ENCODE peak calls at places on chromosome 15, in four cellular contexts. One of them, this sample, is unnamed.

GRCh38 chr15:28079313-28079969 is 19.7 kb downstream of the OCA2 start:
- DNase-seq in CD4-positive, alpha-beta memory T cell: no peak
- DNase-seq in GM04503: no peak
- DNase-seq in skeletal muscle cell: no peak
- DNase-seq in this sample: no peak

GRCh38 chr15:67992834-67993233 is 61.3 kb upstream of the PIAS1 start:
- DNase-seq in GM04503: no peak
- DNase-seq in CD4-positive, alpha-beta memory T cell: no peak
- DNase-seq in skeletal muscle cell: no peak
- DNase-seq in this sample: no peak

GRCh38 chr15:46331546-46331945 is 696.7 kb downstream of the SQOR start:
- DNase-seq in CD4-positive, alpha-beta memory T cell: no peak
- DNase-seq in skeletal muscle cell: no peak
- DNase-seq in GM04503: no peak
- DNase-seq in this sample: no peak

GRCh38 chr15:95994418-95994817 is 336.1 kb upstream of the NR2F2 start:
- DNase-seq in GM04503: no peak
- DNase-seq in CD4-positive, alpha-beta memory T cell: no peak
- DNase-seq in skeletal muscle cell: peak
- DNase-seq in this sample: no peak

GRCh38 chr15:71730277-71731144 is 79.8 kb upstream of the NR2E3 start:
- DNase-seq in GM04503: no peak
- DNase-seq in skeletal muscle cell: no peak
- DNase-seq in CD4-positive, alpha-beta memory T cell: no peak
- DNase-seq in this sample: peak

GRCh38 chr15:35271371-35272043 is 186.4 kb upstream of the NANOGP8 start:
- DNase-seq in CD4-positive, alpha-beta memory T cell: no peak
- DNase-seq in GM04503: no peak
- DNase-seq in skeletal muscle cell: no peak
- DNase-seq in this sample: no peak

GRCh38 chr15:100147828-100148227 is 193.9 kb downstream of the ADAMTS17 start:
- DNase-seq in GM04503: no peak
- DNase-seq in skeletal muscle cell: no peak
- DNase-seq in CD4-positive, alpha-beta memory T cell: no peak
- DNase-seq in this sample: no peak

GRCh38 chr15:20344601-20345400 is 196.8 kb downstream of the GOLGA6L6 start:
- DNase-seq in GM04503: no peak
- DNase-seq in CD4-positive, alpha-beta memory T cell: peak
- DNase-seq in skeletal muscle cell: no peak
- DNase-seq in this sample: no peak

GRCh38 chr15:73273181-73274002 is 95.4 kb downstream of the HCN4 start:
- DNase-seq in GM04503: no peak
- DNase-seq in CD4-positive, alpha-beta memory T cell: peak
- DNase-seq in skeletal muscle cell: peak
- DNase-seq in this sample: peak

GRCh38 chr15:62071711-62072308 is 5.0 kb downstream of the C2CD4A start:
- DNase-seq in CD4-positive, alpha-beta memory T cell: no peak
- DNase-seq in skeletal muscle cell: no peak
- DNase-seq in GM04503: no peak
- DNase-seq in this sample: peak

GRCh38 chr15:65336369-65336766 is 31.9 kb downstream of the RNU5B-1 start:
- DNase-seq in GM04503: no peak
- DNase-seq in CD4-positive, alpha-beta memory T cell: no peak
- DNase-seq in skeletal muscle cell: no peak
- DNase-seq in this sample: no peak

GRCh38 chr15:101807345-101807945 is 4.1 kb downstream of the OR4F6 start:
- DNase-seq in GM04503: no peak
- DNase-seq in skeletal muscle cell: peak
- DNase-seq in CD4-positive, alpha-beta memory T cell: no peak
- DNase-seq in this sample: no peak

GRCh38 chr15:52730163-52730562 is 51.0 kb upstream of the ATOSA start:
- DNase-seq in GM04503: peak
- DNase-seq in CD4-positive, alpha-beta memory T cell: peak
- DNase-seq in skeletal muscle cell: no peak
- DNase-seq in this sample: no peak

GRCh38 chr15:27869697-27870281 is 229.3 kb downstream of the OCA2 start:
- DNase-seq in skeletal muscle cell: no peak
- DNase-seq in GM04503: no peak
- DNase-seq in CD4-positive, alpha-beta memory T cell: no peak
- DNase-seq in this sample: no peak

GRCh38 chr15:67611803-67612369 is 69.4 kb downstream of the MAP2K5 start:
- DNase-seq in CD4-positive, alpha-beta memory T cell: no peak
- DNase-seq in GM04503: no peak
- DNase-seq in skeletal muscle cell: no peak
- DNase-seq in this sample: no peak

GRCh38 chr15:85689729-85690128 is 105.0 kb downstream of the KLHL25 start:
- DNase-seq in GM04503: no peak
- DNase-seq in CD4-positive, alpha-beta memory T cell: peak
- DNase-seq in skeletal muscle cell: peak
- DNase-seq in this sample: no peak

GRCh38 chr15:61467823-61468222 is 238.7 kb upstream of the RORA start:
- DNase-seq in GM04503: no peak
- DNase-seq in CD4-positive, alpha-beta memory T cell: no peak
- DNase-seq in skeletal muscle cell: no peak
- DNase-seq in this sample: no peak

GRCh38 chr15:74209997-74210573 is 7.5 kb upstream of the STRA6 start:
- DNase-seq in skeletal muscle cell: no peak
- DNase-seq in GM04503: peak
- DNase-seq in CD4-positive, alpha-beta memory T cell: no peak
- DNase-seq in this sample: no peak

GRCh38 chr15:101159096-101159935 is 92.5 kb downstream of the CHSY1 start:
- DNase-seq in GM04503: no peak
- DNase-seq in skeletal muscle cell: no peak
- DNase-seq in CD4-positive, alpha-beta memory T cell: no peak
- DNase-seq in this sample: no peak

This sample was measured in NCI-H2171 treated with DMSO at 0.1 percent for 48 hours.